ENCODE peak calls at places on chromosomes 4 and X, in nine cellular contexts. U, Q, J, P, A, V, S, H and I are unnamed samples.

GRCh38 chr4:157992038-157992706 is 180.7 kb downstream of the GASK1B start:
- DNase-seq in U (peak; percentile 77), Q (no peak), J (peak; percentile 25), P (peak; percentile 93), A (no peak), V (peak; percentile 2), S (peak; percentile 62), H (peak; percentile 69), I (peak; percentile 84)

GRCh38 chrX:1248381-1249061 is 20.1 kb upstream of the CSF2RA start:
- DNase-seq in U (no peak), Q (no peak), J (no peak), P (no peak), A (no peak), V (no peak), S (no peak), H (no peak), I (peak; percentile 33)

GRCh38 chrX:65596270-65596669 is 61.7 kb upstream of the LAS1L start:
- DNase-seq in U (peak; percentile 49), Q (peak; percentile 39), J (peak; percentile 58), P (peak; percentile 50), A (no peak), V (no peak), S (peak; percentile 66), H (peak; percentile 62), I (no peak)

GRCh38 chr4:17859793-17860406 is 49.1 kb downstream of the NCAPG start:
- DNase-seq in U (no peak), Q (no peak), J (no peak), P (no peak), A (no peak), V (no peak), S (no peak), H (no peak), I (no peak)

GRCh38 chr4:168647976-168648375 is 151.1 kb downstream of the PALLD start:
- DNase-seq in U (no peak), Q (no peak), J (no peak), P (no peak), A (no peak), V (no peak), S (no peak), H (no peak), I (no peak)

GRCh38 chrX:87975365-87975764 is 457.8 kb downstream of the KLHL4 start:
- DNase-seq in U (no peak), Q (no peak), J (no peak), P (no peak), A (no peak), V (no peak), S (no peak), H (no peak), I (no peak)

GRCh38 chr4:52548818-52549570 is 110.1 kb downstream of the USP46 start:
- DNase-seq in U (no peak), Q (no peak), J (no peak), P (no peak), A (no peak), V (no peak), S (no peak), H (no peak), I (no peak)

GRCh38 chr4:74930166-74930565 is 2.8 kb upstream of the PARM1 start:
- DNase-seq in U (no peak), Q (no peak), J (no peak), P (no peak), A (no peak), V (no peak), S (no peak), H (no peak), I (no peak)

GRCh38 chrX:102723456-102723855 is 2.9 kb downstream of the GPRASP3 start:
- DNase-seq in U (no peak), Q (no peak), J (no peak), P (no peak), A (no peak), V (no peak), S (peak; percentile 14), H (no peak), I (no peak)

GRCh38 chrX:55490121-55490520 is 473 bp upstream of the USP51 start:
- DNase-seq in U (no peak), Q (no peak), J (no peak), P (no peak), A (no peak), V (no peak), S (no peak), H (no peak), I (no peak)

GRCh38 chrX:45479835-45480422 is 279.3 kb upstream of the DIPK2B start:
- DNase-seq in U (peak; percentile 91), Q (no peak), J (no peak), P (peak; percentile 72), A (no peak), V (no peak), S (peak; percentile 92), H (peak; percentile 94), I (peak; percentile 89)

GRCh38 chr4:5969336-5969735 is 48.9 kb downstream of the C4orf50 start:
- DNase-seq in U (no peak), Q (no peak), J (no peak), P (no peak), A (no peak), V (no peak), S (no peak), H (no peak), I (no peak)

GRCh38 chr4:1379801-1380331 is 26.4 kb downstream of the NKX1-1 start:
- DNase-seq in U (no peak), Q (no peak), J (no peak), P (no peak), A (no peak), V (no peak), S (no peak), H (no peak), I (no peak)

GRCh38 chrX:121598356-121598755 is 550.9 kb downstream of the GLUD2 start:
- DNase-seq in U (no peak), Q (no peak), J (no peak), P (no peak), A (no peak), V (no peak), S (no peak), H (no peak), I (no peak)

GRCh38 chr4:61493041-61493440 is 292.9 kb downstream of the ADGRL3 start:
- DNase-seq in U (no peak), Q (no peak), J (no peak), P (no peak), A (no peak), V (no peak), S (no peak), H (no peak), I (no peak)

GRCh38 chrX:135433531-135434257 is 11.9 kb downstream of the SMIM10L2A start:
- DNase-seq in U (no peak), Q (no peak), J (no peak), P (no peak), A (no peak), V (no peak), S (no peak), H (no peak), I (no peak)

GRCh38 chr4:184471872-184472539 is 2.3 kb downstream of the IRF2 start:
- DNase-seq in U (peak; percentile 30), Q (no peak), J (peak; percentile 29), P (peak; percentile 20), A (no peak), V (peak; percentile 47), S (no peak), H (peak; percentile 30), I (no peak)

GRCh38 chrX:139207655-139208054 is 322.9 kb upstream of the F9 start:
- DNase-seq in U (no peak), Q (no peak), J (no peak), P (no peak), A (no peak), V (no peak), S (no peak), H (no peak), I (no peak)

GRCh38 chr4:86554641-86555040 is 39.5 kb upstream of the PTPN13 start:
- DNase-seq in U (no peak), Q (no peak), J (no peak), P (no peak), A (no peak), V (no peak), S (peak; percentile 26), H (peak; percentile 16), I (no peak)

GRCh38 chr4:121769341-121769740 is 4.4 kb upstream of the SMIM43 start:
- DNase-seq in U (no peak), Q (no peak), J (no peak), P (no peak), A (no peak), V (no peak), S (no peak), H (no peak), I (no peak)

GRCh38 chr4:156515295-156515694 is 456.3 kb downstream of the PDGFC start:
- DNase-seq in U (peak; percentile 19), Q (no peak), J (no peak), P (peak; percentile 30), A (no peak), V (no peak), S (no peak), H (no peak), I (no peak)

GRCh38 chr4:2728221-2728620 is 27.9 kb downstream of the TNIP2 start:
- DNase-seq in U (no peak), Q (no peak), J (no peak), P (no peak), A (no peak), V (no peak), S (no peak), H (no peak), I (no peak)

GRCh38 chrX:44873415-44874270 is 655 bp downstream of the KDM6A start:
- DNase-seq in U (peak; percentile 44), Q (peak; percentile 36), J (peak; percentile 75), P (peak; percentile 44), A (peak; percentile 81), V (peak; percentile 43), S (peak; percentile 55), H (peak; percentile 63), I (peak; percentile 38)

GRCh38 chr4:8771258-8771590 is 100.4 kb downstream of the HMX1 start:
- DNase-seq in U (no peak), Q (no peak), J (no peak), P (no peak), A (peak; percentile 57), V (no peak), S (no peak), H (no peak), I (no peak)

GRCh38 chr4:76059750-76060149 is 14.8 kb upstream of the ART3 start:
- DNase-seq in U (peak; percentile 27), Q (no peak), J (no peak), P (no peak), A (no peak), V (no peak), S (no peak), H (peak; percentile 31), I (no peak)

GRCh38 chr4:30959781-30960485 is 239.8 kb downstream of the PCDH7 start:
- DNase-seq in U (no peak), Q (no peak), J (no peak), P (no peak), A (no peak), V (no peak), S (no peak), H (no peak), I (no peak)

GRCh38 chr4:115090483-115091075 is 22.8 kb downstream of the NDST4 start:
- DNase-seq in U (peak; percentile 0), Q (no peak), J (peak; percentile 19), P (peak; percentile 13), A (no peak), V (no peak), S (peak; percentile 7), H (peak; percentile 1), I (peak; percentile 29)